ENCODE peak calls at places on chromosomes 4 and X, in four cellular contexts. A is central memory CD4-positive, alpha-beta T cell; N is NCI-H1105; M is T-helper 9 cell. F is an unnamed sample.

GRCh38 chrX:58025979-58026378 is 115.7 kb upstream of the ZXDA start:
- DNase-seq in M (peak; percentile 13), N (peak; percentile 5), A (peak; percentile 30), F (peak; percentile 44)

GRCh38 chrX:141936080-141936479 is 32.4 kb downstream of the MAGEC1 start:
- DNase-seq in N (peak; percentile 0), A (no peak), M (no peak), F (no peak)

GRCh38 chr4:188221090-188221489 is 81.8 kb downstream of the TRIML1 start:
- DNase-seq in A (no peak), M (no peak), N (no peak), F (no peak)

GRCh38 chr4:87121332-87122065 is 98.9 kb downstream of the KLHL8 start:
- DNase-seq in A (no peak), N (no peak), M (no peak), F (no peak)

GRCh38 chr4:31089815-31090214 is 369.6 kb downstream of the PCDH7 start:
- DNase-seq in A (no peak), N (peak; percentile 70), M (no peak), F (no peak)

GRCh38 chr4:144115519-144115918 is 25.0 kb downstream of the GYPA start:
- DNase-seq in N (no peak), M (no peak), A (no peak), F (no peak)

GRCh38 chr4:610411-611261 is 14.7 kb upstream of the PDE6B start:
- DNase-seq in M (no peak), A (no peak), N (no peak), F (no peak)

GRCh38 chrX:112643721-112644120 is 36.0 kb downstream of the LHFPL1 start:
- DNase-seq in M (no peak), N (no peak), A (no peak), F (no peak)

GRCh38 chr4:113294910-113295309 is 245.5 kb downstream of the ANK2 start:
- DNase-seq in N (no peak), A (no peak), M (no peak), F (no peak)

GRCh38 chrX:63784346-63784901 is 590 bp downstream of the ARHGEF9 start:
- DNase-seq in A (no peak), M (no peak), N (no peak), F (no peak)

GRCh38 chrX:131745942-131746489 is 202.1 kb downstream of the OR13H1 start:
- DNase-seq in A (no peak), N (no peak), M (no peak), F (no peak)

GRCh38 chrX:154352466-154352865 is 22.0 kb downstream of the FLNA start:
- DNase-seq in A (no peak), M (no peak), N (no peak), F (no peak)

GRCh38 chr4:14967982-14968381 is 34.3 kb upstream of the CPEB2 start:
- DNase-seq in A (no peak), N (no peak), M (no peak), F (no peak)

GRCh38 chr4:166077782-166078181 is 204.7 kb downstream of the TLL1 start:
- DNase-seq in N (no peak), A (no peak), M (no peak), F (no peak)

GRCh38 chr4:9898596-9899345 is 117.3 kb downstream of the DRD5 start:
- DNase-seq in M (no peak), A (no peak), N (no peak), F (peak; percentile 78)

GRCh38 chr4:8370106-8370787 is 70.3 kb downstream of the ACOX3 start:
- DNase-seq in A (no peak), N (no peak), M (no peak), F (no peak)